ENCODE peak calls at places on chromosomes 12 and 14, in ten cellular contexts. F is HL-60, G is WTC11, H is OCI-LY7, C is AG10803, W is nephron progenitor cell, Z is heart left ventricle, E is MCF 10A, L is activated B cell treated with CpG ODN at 0.5 μM for 24 hours, Q is tibial artery. M is an unnamed sample.

GRCh38 chr12:1391722-1392121 is 202.7 kb downstream of the FBXL14 start:
- DNase-seq in F (no peak), G (peak), H (no peak), C (no peak), W (peak), Z (no peak), E (peak), L (no peak), Q (no peak), M (no peak)

GRCh38 chr14:67551940-67552339 is 18.9 kb downstream of the PLEKHH1 start:
- DNase-seq in F (no peak), G (no peak), H (no peak), C (no peak), W (no peak), Z (no peak), E (no peak), L (no peak), Q (no peak), M (no peak)

GRCh38 chr14:60647837-60648168 is 1.5 kb downstream of the SIX1 start:
- DNase-seq in F (no peak), G (no peak), H (no peak), C (no peak), W (no peak), Z (no peak), E (no peak), L (no peak), Q (no peak), M (no peak)

GRCh38 chr12:49952396-49953055 is 2.0 kb downstream of the AQP2 start:
- DNase-seq in F (no peak), G (no peak), H (no peak), C (no peak), W (no peak), Z (no peak), E (no peak), L (no peak), Q (no peak), M (peak)

GRCh38 chr12:65754744-65755595 is 69.3 kb upstream of the HMGA2 start:
- DNase-seq in F (no peak), G (no peak), H (no peak), C (no peak), W (no peak), Z (no peak), E (no peak), L (no peak), Q (no peak), M (no peak)

GRCh38 chr14:48622980-48623379 is 947.6 kb upstream of the MDGA2 start:
- DNase-seq in F (no peak), G (no peak), H (no peak), C (no peak), W (no peak), Z (no peak), E (no peak), L (no peak), Q (no peak), M (no peak)

GRCh38 chr12:11482955-11483354 is 87.6 kb upstream of the PRB2 start:
- DNase-seq in F (no peak), G (no peak), H (no peak), C (peak), W (no peak), Z (no peak), E (peak), L (no peak), Q (no peak), M (no peak)

GRCh38 chr12:104387190-104387589 is 69.6 kb upstream of the CHST11 start:
- DNase-seq in F (no peak), G (no peak), H (no peak), C (no peak), W (no peak), Z (no peak), E (no peak), L (no peak), Q (no peak), M (no peak)

GRCh38 chr14:69901113-69901951 is 22.1 kb downstream of the SMOC1 start:
- DNase-seq in F (no peak), G (no peak), H (no peak), C (peak), W (no peak), Z (no peak), E (peak), L (no peak), Q (peak), M (no peak)

GRCh38 chr12:53327435-53328042 is 6.1 kb upstream of the AAAS start:
- DNase-seq in F (no peak), G (no peak), H (peak), C (peak), W (no peak), Z (no peak), E (peak), L (no peak), Q (no peak), M (no peak)

GRCh38 chr14:36518031-36518585 is 1.9 kb downstream of the NKX2-1 start:
- DNase-seq in F (no peak), G (no peak), H (no peak), C (no peak), W (peak), Z (no peak), E (no peak), L (no peak), Q (no peak), M (no peak)

GRCh38 chr12:62793256-62794217 is 141.4 kb downstream of the PPM1H start:
- DNase-seq in F (peak), G (peak), H (peak), C (peak), W (peak), Z (peak), E (peak), L (peak), Q (peak), M (no peak)

GRCh38 chr12:100234591-100235304 is 32.1 kb downstream of the DEPDC4 start:
- DNase-seq in F (no peak), G (no peak), H (peak), C (peak), W (no peak), Z (no peak), E (peak), L (no peak), Q (no peak), M (no peak)

GRCh38 chr12:48643011-48643410 is 39.0 kb downstream of the KANSL2 start:
- DNase-seq in F (no peak), G (no peak), H (no peak), C (no peak), W (no peak), Z (no peak), E (no peak), L (no peak), Q (no peak), M (no peak)

GRCh38 chr12:92271341-92271740 is 125.7 kb upstream of the BTG1 start:
- DNase-seq in F (no peak), G (no peak), H (no peak), C (no peak), W (no peak), Z (no peak), E (peak), L (no peak), Q (no peak), M (no peak)

GRCh38 chr14:64737391-64738305 is 33.4 kb downstream of the PLEKHG3 start:
- DNase-seq in F (no peak), G (no peak), H (no peak), C (no peak), W (no peak), Z (no peak), E (no peak), L (no peak), Q (no peak), M (no peak)

GRCh38 chr12:54145844-54146243 is 42.9 kb downstream of the SMUG1 start:
- DNase-seq in F (no peak), G (no peak), H (no peak), C (no peak), W (no peak), Z (no peak), E (no peak), L (no peak), Q (no peak), M (no peak)

GRCh38 chr14:90551070-90551704 is 154.4 kb downstream of the CALM1 start:
- DNase-seq in F (no peak), G (no peak), H (no peak), C (peak), W (no peak), Z (no peak), E (peak), L (no peak), Q (no peak), M (no peak)

GRCh38 chr14:103072595-103073366 is 11.2 kb upstream of the LBHD2 start:
- DNase-seq in F (no peak), G (no peak), H (no peak), C (no peak), W (no peak), Z (no peak), E (peak), L (no peak), Q (no peak), M (peak)

GRCh38 chr14:104976198-104977007 is 1.8 kb downstream of the AHNAK2 start:
- DNase-seq in F (peak), G (peak), H (peak), C (peak), W (peak), Z (peak), E (peak), L (peak), Q (peak), M (peak)

DNA sequence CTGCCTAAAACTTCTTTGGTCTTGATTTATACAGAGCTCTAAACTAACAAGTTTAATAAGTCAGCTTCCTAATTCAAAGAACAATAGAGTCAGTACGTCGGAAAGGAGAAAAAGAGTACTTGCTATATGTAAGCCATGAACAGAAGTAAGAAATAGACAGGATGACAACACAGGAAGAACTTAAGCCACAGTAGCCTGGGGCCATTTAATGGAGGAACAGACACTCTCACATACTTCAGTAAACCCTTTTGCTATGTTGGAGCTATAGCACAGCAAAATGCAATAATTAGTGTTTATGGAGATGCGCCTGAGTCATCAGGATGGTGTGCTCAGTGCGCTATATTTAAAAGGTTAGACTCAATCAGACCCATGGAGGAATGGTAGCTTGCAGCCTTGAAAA is 61.0 kb downstream of the SRGAP1 start:
- DNase-seq in F (no peak), G (no peak), H (no peak), C (no peak), W (no peak), Z (no peak), E (peak), L (no peak), Q (no peak), M (no peak)
- TF ChIP-seq CTCF in F (no peak), G (no peak), H (no peak), C (no peak), W (no peak), Z (no peak), E (no peak), L (no peak), Q (no peak), M (no peak)

DNA sequence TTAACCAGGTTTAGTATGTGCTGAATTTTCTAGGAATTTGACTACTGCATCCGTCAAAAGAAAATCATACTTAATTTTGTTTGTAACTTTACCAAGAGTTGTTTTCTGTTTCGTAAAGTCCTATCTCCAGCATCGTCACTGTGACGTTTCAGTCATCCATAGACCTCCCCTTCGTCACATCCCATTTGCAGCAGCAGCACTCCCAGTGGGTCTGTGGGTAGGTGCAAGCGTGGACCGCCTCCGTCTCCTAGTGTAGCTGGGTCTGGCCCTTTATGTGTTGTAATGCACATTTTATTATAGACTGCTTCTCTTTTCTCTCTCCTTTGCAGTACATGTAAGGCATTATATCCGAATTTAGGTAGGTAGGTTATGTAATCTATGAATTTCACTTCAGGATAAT is 41.0 kb downstream of the EVL start:
- DNase-seq in F (no peak), G (no peak), H (no peak), C (no peak), W (no peak), Z (no peak), E (no peak), L (no peak), Q (peak), M (no peak)
- TF ChIP-seq CTCF in F (no peak), G (no peak), H (no peak), C (no peak), W (no peak), Z (no peak), E (no peak), L (no peak), Q (no peak), M (no peak)

DNA sequence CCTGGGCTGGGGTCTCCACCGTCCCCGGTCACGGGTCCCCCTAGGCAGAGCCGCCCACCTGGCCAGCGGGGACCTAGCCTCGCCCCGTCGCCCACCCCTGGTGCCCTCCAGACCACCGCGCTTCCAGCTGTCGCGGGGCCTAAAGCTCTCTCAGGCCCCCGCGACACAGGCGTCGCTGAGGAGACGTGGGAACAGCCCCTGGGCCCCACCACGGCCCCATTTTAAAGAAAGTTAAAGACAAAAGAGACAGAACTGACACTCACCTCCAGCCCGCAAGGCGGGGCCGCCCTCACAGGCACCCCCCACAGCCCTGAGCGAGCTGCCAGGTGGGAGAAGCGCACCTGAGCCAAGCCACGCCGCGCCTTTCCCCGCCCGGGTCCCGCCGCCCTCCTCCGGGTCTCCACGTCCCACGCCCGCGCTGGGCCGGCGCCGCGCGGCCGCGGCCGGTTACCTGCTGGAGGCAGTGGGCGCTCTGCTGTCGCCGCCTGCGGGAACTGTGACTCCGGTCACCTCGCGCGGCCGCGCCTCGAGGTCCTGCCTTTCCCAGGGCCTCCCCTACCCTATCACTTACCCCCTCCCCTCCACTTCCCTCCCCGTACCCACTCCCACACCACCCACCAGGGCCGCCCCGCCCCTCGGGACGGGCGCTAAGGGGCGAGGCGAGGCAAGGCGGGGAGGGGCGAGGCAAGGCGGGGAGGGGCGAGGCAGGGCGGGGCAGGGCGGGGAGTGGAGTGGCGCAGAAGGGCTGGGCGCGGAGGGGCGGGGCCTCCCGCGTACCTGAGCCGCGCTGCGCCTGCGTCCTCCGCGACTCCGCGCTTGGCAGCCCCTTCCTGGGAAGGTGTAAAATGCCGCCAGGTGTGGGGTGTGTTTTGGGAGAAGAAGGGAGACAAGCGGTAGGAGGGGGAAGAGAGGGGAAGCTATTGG is 31.2 kb downstream of the TC2N start:
- DNase-seq in F (no peak), G (peak), H (peak), C (no peak), W (peak), Z (peak), E (peak), L (peak), Q (peak), M (peak)
- TF ChIP-seq CTCF in F (no peak), G (no peak), H (no peak), C (no peak), W (no peak), Z (no peak), E (no peak), L (no peak), Q (no peak), M (peak)

GRCh38 chr14:34710744-34711143 is 3.6 kb downstream of the CFL2 start:
- DNase-seq in F (no peak), G (no peak), H (no peak), C (peak), W (no peak), Z (no peak), E (no peak), L (no peak), Q (no peak), M (no peak)
- TF ChIP-seq CTCF in F (no peak), G (no peak), H (no peak), C (no peak), W (no peak), Z (no peak), E (no peak), L (no peak), Q (no peak), M (no peak)

GRCh38 chr12:46965880-46966279 is 113.5 kb upstream of the PCED1B start:
- DNase-seq in F (no peak), G (no peak), H (no peak), C (no peak), W (no peak), Z (peak), E (no peak), L (no peak), Q (no peak), M (no peak)

GRCh38 chr12:46970636-46971035 is 108.8 kb upstream of the PCED1B start:
- DNase-seq in F (no peak), G (no peak), H (no peak), C (no peak), W (no peak), Z (no peak), E (no peak), L (no peak), Q (no peak), M (no peak)

GRCh38 chr12:46964496-46965098 is 114.8 kb upstream of the PCED1B start:
- DNase-seq in F (no peak), G (peak), H (no peak), C (peak), W (no peak), Z (no peak), E (peak), L (no peak), Q (no peak), M (no peak)

GRCh38 chr12:46963977-46964376 is 115.4 kb upstream of the PCED1B start:
- DNase-seq in F (no peak), G (no peak), H (no peak), C (peak), W (no peak), Z (peak), E (peak), L (no peak), Q (no peak), M (no peak)

DNA sequence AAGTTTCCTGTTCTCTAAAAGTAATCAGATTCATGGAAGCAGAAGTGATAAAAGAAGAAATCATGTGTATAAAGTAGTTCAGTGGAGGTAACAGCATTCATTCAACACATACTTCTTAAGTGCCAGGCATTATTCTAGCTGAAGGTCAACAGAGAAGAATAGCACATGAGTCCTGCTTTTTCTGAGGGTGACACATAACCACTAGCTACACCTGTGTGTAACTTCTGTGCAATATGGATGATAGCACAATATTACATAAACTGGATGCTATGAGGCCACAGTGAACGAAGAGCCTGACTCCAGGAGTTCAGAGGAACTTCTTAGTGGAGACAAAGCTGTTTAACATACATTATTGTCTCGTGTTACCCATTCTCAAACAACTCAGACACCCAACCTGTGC is 114.3 kb upstream of the PCED1B start:
- DNase-seq in F (no peak), G (no peak), H (no peak), C (no peak), W (no peak), Z (no peak), E (no peak), L (no peak), Q (no peak), M (no peak)
- TF ChIP-seq CTCF in F (no peak), G (no peak), H (no peak), C (no peak), W (no peak), Z (no peak), E (no peak), L (no peak), Q (no peak), M (no peak)

GRCh38 chr12:123063535-123063934 is 83.1 kb downstream of the ARL6IP4 start:
- DNase-seq in F (peak), G (peak), H (peak), C (no peak), W (no peak), Z (no peak), E (peak), L (no peak), Q (no peak), M (peak)
- TF ChIP-seq CTCF in F (no peak), G (peak), H (peak), C (peak), W (peak), Z (peak), E (peak), L (no peak), Q (no peak), M (peak)

DNA sequence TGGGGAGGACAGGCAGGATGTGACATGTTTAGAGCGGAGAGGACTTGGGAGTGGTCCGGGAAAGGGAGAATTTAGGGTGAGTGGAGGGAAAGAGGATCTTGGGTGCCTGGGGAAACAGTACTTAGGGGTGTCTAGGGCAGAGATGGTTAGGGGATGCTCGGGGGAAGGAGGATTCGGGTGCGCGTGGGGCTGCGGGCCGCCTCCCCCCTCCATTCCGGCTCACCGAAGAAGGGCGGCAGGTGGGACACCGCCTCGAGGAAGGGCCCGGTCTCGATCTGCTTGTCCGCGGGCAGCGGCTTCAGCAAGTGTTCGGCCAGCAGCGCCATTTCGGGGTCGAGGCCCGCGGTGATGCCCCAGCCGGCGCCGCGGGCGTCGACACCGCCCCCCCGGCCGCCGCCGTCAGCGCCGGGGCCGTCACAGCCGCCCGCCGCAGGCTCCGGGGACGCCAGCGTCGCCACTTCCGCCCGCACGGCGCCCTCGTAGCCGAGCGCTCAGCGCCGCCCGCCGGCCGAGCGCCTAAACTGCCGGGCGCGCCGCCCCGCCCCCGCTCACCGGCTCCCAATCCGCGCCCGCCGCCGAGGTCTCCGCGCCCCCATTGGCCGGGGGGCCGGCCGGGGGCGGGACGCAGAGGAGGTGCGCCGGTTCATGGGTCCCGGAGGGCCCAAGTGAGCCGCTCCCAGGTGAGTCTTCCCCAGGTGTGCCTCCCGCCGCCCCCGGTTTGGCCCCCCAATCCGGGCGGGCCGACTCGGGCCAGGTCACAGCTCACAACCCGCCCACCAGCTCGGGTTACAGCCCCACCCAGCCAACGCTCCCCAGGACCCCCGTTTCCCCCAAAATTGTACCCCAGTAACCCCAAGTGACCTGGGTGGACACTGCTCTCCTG is at the start of gene GLTP:
- DNase-seq in F (peak), G (peak), H (peak), C (peak), W (peak), Z (peak), E (peak), L (peak), Q (peak), M (no peak)
- TF ChIP-seq CTCF in F (peak), G (no peak), H (peak), C (no peak), W (no peak), Z (peak), E (peak), L (no peak), Q (peak), M (peak)

DNA sequence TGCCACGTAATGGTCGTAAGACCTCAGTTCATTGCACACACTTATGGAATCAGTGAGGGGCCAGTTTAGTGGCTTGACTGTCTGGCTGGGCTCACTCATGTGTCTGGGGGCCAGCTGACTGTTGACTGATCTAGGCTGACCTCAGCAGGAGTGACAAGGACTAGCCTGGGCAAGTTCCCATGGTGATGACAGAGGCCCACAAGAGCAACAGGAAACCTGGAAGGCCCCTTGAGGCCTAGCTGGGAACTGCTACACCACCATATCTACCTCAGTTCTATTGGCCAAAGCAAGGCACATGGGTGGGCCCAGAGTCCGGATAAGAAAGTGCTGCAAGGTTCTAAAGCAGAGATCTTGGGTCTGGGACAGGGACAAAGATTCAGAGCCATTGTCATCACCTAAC is 21.3 kb upstream of the RFLNA start:
- DNase-seq in F (peak), G (peak), H (peak), C (peak), W (no peak), Z (no peak), E (peak), L (no peak), Q (no peak), M (no peak)
- TF ChIP-seq CTCF in F (no peak), G (peak), H (peak), C (peak), W (no peak), Z (peak), E (peak), L (no peak), Q (no peak), M (peak)